ENCODE peak calls at places on chromosomes 3 and 15, in nine cellular contexts. N is GM12891, G is stomach, U is tibial nerve, Q is ovary, W is thyroid gland, Z is A549, E is esophagus muscularis mucosa, Y is uterus. A is an unnamed sample.

GRCh38 chr3:136444581-136444980 is 194.4 kb downstream of the PCCB start:
- DNase-seq in N (no peak), G (no peak), U (no peak), Q (no peak), W (no peak), Z (no peak), E (no peak), Y (no peak), A (no peak)

GRCh38 chr3:127520993-127521392 is 69.5 kb downstream of the TPRA1 start:
- DNase-seq in N (no peak), G (no peak), U (no peak), Q (no peak), W (no peak), Z (no peak), E (no peak), Y (no peak), A (peak)

GRCh38 chr3:10964537-10965167 is 27.9 kb upstream of the SLC6A1 start:
- DNase-seq in N (no peak), G (no peak), U (no peak), Q (no peak), W (no peak), Z (no peak), E (no peak), Y (no peak), A (no peak)

GRCh38 chr3:14166877-14167605 is 11.4 kb downstream of the XPC start:
- DNase-seq in N (no peak), G (no peak), U (no peak), Q (no peak), W (no peak), Z (no peak), E (no peak), Y (no peak), A (no peak)

GRCh38 chr3:25493786-25494185 is 65.7 kb downstream of the RARB start:
- DNase-seq in N (no peak), G (no peak), U (no peak), Q (no peak), W (no peak), Z (peak), E (no peak), Y (no peak), A (no peak)

GRCh38 chr3:185280572-185281365 is 26.9 kb upstream of the EHHADH start:
- DNase-seq in N (peak), G (no peak), U (no peak), Q (no peak), W (no peak), Z (peak), E (no peak), Y (no peak), A (no peak)

GRCh38 chr3:47961815-47962606 is 54.2 kb downstream of the MAP4 start:
- DNase-seq in N (peak), G (no peak), U (no peak), Q (no peak), W (no peak), Z (no peak), E (no peak), Y (no peak), A (peak)

GRCh38 chr3:5022187-5022965 is 43.1 kb downstream of the BHLHE40 start:
- DNase-seq in N (peak), G (no peak), U (no peak), Q (no peak), W (no peak), Z (no peak), E (no peak), Y (no peak), A (no peak)

GRCh38 chr3:54939591-54940300 is 11.9 kb upstream of the LRTM1 start:
- DNase-seq in N (no peak), G (no peak), U (no peak), Q (no peak), W (no peak), Z (no peak), E (no peak), Y (no peak), A (no peak)

GRCh38 chr15:99443768-99444446 is 121.9 kb upstream of the MEF2A start:
- DNase-seq in N (no peak), G (peak), U (no peak), Q (no peak), W (no peak), Z (no peak), E (no peak), Y (no peak), A (peak)

GRCh38 chr15:82805994-82806406 is at the start of gene FSD2:
- DNase-seq in N (no peak), G (no peak), U (no peak), Q (no peak), W (peak), Z (no peak), E (no peak), Y (no peak), A (no peak)

GRCh38 chr15:38531509-38531908 is 33.1 kb downstream of the RASGRP1 start:
- DNase-seq in N (no peak), G (no peak), U (no peak), Q (no peak), W (no peak), Z (no peak), E (no peak), Y (no peak), A (no peak)

GRCh38 chr3:39187372-39188155 is 4.8 kb downstream of the XIRP1 start:
- DNase-seq in N (no peak), G (no peak), U (no peak), Q (no peak), W (no peak), Z (no peak), E (no peak), Y (no peak), A (no peak)

GRCh38 chr3:10697918-10698317 is 118.1 kb upstream of the SLC6A11 start:
- DNase-seq in N (no peak), G (no peak), U (no peak), Q (no peak), W (no peak), Z (no peak), E (no peak), Y (no peak), A (no peak)

GRCh38 chr3:195760345-195760983 is 39.7 kb downstream of the MUC20 start:
- DNase-seq in N (no peak), G (no peak), U (no peak), Q (peak), W (peak), Z (no peak), E (no peak), Y (peak), A (no peak)

GRCh38 chr3:52361011-52361410 is 44.9 kb downstream of the DNAH1 start:
- DNase-seq in N (no peak), G (no peak), U (no peak), Q (no peak), W (no peak), Z (no peak), E (no peak), Y (no peak), A (no peak)

GRCh38 chr3:127762787-127763105 is 59.6 kb downstream of the MGLL start:
- DNase-seq in N (no peak), G (no peak), U (no peak), Q (no peak), W (no peak), Z (no peak), E (no peak), Y (no peak), A (no peak)

GRCh38 chr3:16113704-16114103 is 60.8 kb upstream of the GALNT15 start:
- DNase-seq in N (no peak), G (no peak), U (no peak), Q (no peak), W (no peak), Z (no peak), E (no peak), Y (no peak), A (no peak)

GRCh38 chr3:126480251-126480650 is 4.6 kb upstream of the ZXDC start:
- DNase-seq in N (no peak), G (no peak), U (no peak), Q (no peak), W (no peak), Z (no peak), E (no peak), Y (no peak), A (no peak)

GRCh38 chr3:194686816-194687637 is 1.3 kb downstream of the FAM43A start:
- DNase-seq in N (no peak), G (peak), U (no peak), Q (peak), W (peak), Z (no peak), E (no peak), Y (peak), A (no peak)

GRCh38 chr3:18111702-18112311 is 313.3 kb downstream of the SATB1 start:
- DNase-seq in N (peak), G (no peak), U (no peak), Q (no peak), W (no peak), Z (no peak), E (no peak), Y (no peak), A (no peak)

GRCh38 chr15:62994975-62995730 is 47.4 kb upstream of the TPM1 start:
- DNase-seq in N (no peak), G (no peak), U (no peak), Q (no peak), W (no peak), Z (peak), E (no peak), Y (no peak), A (peak)

GRCh38 chr3:108620250-108620649 is 30.7 kb downstream of the DZIP3 start:
- DNase-seq in N (no peak), G (no peak), U (no peak), Q (no peak), W (no peak), Z (no peak), E (no peak), Y (no peak), A (no peak)

GRCh38 chr15:69559440-69560215 is 107.0 kb downstream of the RPLP1 start:
- DNase-seq in N (no peak), G (no peak), U (no peak), Q (no peak), W (no peak), Z (no peak), E (no peak), Y (no peak), A (no peak)

GRCh38 chr3:189871384-189871783 is 240.2 kb downstream of the TP63 start:
- DNase-seq in N (no peak), G (no peak), U (no peak), Q (no peak), W (no peak), Z (no peak), E (no peak), Y (no peak), A (no peak)

GRCh38 chr3:55526332-55527030 is 39.4 kb upstream of the WNT5A start:
- DNase-seq in N (no peak), G (peak), U (no peak), Q (no peak), W (no peak), Z (no peak), E (no peak), Y (no peak), A (peak)

GRCh38 chr3:146160233-146160963 is 586 bp downstream of the PLOD2 start:
- DNase-seq in N (no peak), G (peak), U (peak), Q (peak), W (peak), Z (peak), E (peak), Y (peak), A (peak)

GRCh38 chr3:47612178-47612577 is 33.5 kb upstream of the CSPG5 start:
- DNase-seq in N (no peak), G (no peak), U (no peak), Q (no peak), W (no peak), Z (no peak), E (no peak), Y (no peak), A (no peak)

GRCh38 chr15:76636059-76636458 is 269.1 kb downstream of the SCAPER start:
- DNase-seq in N (no peak), G (no peak), U (no peak), Q (no peak), W (no peak), Z (no peak), E (no peak), Y (no peak), A (no peak)

GRCh38 chr3:191523099-191523498 is 62.1 kb downstream of the PYDC2 start:
- DNase-seq in N (no peak), G (no peak), U (no peak), Q (no peak), W (no peak), Z (no peak), E (no peak), Y (no peak), A (no peak)

GRCh38 chr3:197256104-197256503 is 42.3 kb downstream of the DLG1 start:
- DNase-seq in N (no peak), G (no peak), U (no peak), Q (no peak), W (no peak), Z (no peak), E (no peak), Y (no peak), A (no peak)

GRCh38 chr3:188554404-188554803 is 400.4 kb downstream of the LPP start:
- DNase-seq in N (no peak), G (no peak), U (no peak), Q (no peak), W (no peak), Z (no peak), E (no peak), Y (peak), A (peak)

GRCh38 chr3:190883973-190884832 is 21.7 kb upstream of the GMNC start:
- DNase-seq in N (peak), G (peak), U (peak), Q (peak), W (peak), Z (no peak), E (no peak), Y (peak), A (peak)

GRCh38 chr3:126982522-126983175 is at the start of gene PLXNA1:
- DNase-seq in N (peak), G (peak), U (peak), Q (peak), W (peak), Z (peak), E (no peak), Y (peak), A (peak)

GRCh38 chr3:128922804-128923459 is 43.5 kb downstream of the ACAD9 start:
- DNase-seq in N (no peak), G (no peak), U (no peak), Q (no peak), W (no peak), Z (no peak), E (no peak), Y (no peak), A (no peak)
- TF ChIP-seq POLR2A in N (no peak), G (no peak), U (no peak), Q (no peak), W (no peak), Z (no peak), E (no peak), Y (no peak), A (no peak)

DNA sequence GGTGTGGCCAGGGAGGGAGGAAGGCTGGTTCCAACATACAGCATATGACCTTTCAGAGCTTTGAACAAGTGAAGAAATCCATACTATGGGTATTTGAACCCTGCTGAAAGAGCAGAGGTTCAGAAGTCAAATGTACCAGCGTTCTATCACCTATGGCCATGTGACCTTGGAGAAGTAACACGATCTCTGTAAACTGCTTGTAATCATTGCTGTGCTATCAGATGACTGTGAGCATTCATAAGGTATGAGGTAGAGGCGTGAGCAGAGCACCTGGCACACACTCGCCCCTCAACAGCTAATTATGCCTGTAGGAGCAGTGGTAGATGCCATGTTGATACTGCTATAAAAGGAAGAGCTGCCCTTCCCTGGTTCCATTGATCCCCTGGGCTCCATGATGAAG is 55.2 kb downstream of the KLHL6 start:
- DNase-seq in N (no peak), G (no peak), U (no peak), Q (no peak), W (no peak), Z (no peak), E (no peak), Y (no peak), A (no peak)
- TF ChIP-seq POLR2A in N (no peak), G (no peak), U (no peak), Q (no peak), W (no peak), Z (no peak), E (no peak), Y (no peak), A (no peak)

GRCh38 chr3:66038726-66039589 is at the start of gene MAGI1:
- DNase-seq in N (peak), G (peak), U (peak), Q (peak), W (peak), Z (peak), E (peak), Y (peak), A (peak)
- TF ChIP-seq POLR2A in N (no peak), G (no peak), U (peak), Q (peak), W (peak), Z (peak), E (no peak), Y (peak), A (peak)

GRCh38 chr3:140942221-140943104 is 827 bp downstream of the SLC25A36 start:
- DNase-seq in N (peak), G (peak), U (peak), Q (peak), W (peak), Z (peak), E (peak), Y (peak), A (peak)
- TF ChIP-seq POLR2A in N (peak), G (no peak), U (no peak), Q (no peak), W (peak), Z (peak), E (no peak), Y (no peak), A (peak)

GRCh38 chr3:114899186-114899931 is 247.7 kb downstream of the ZBTB20 start:
- DNase-seq in N (no peak), G (no peak), U (no peak), Q (no peak), W (peak), Z (no peak), E (no peak), Y (no peak), A (peak)
- TF ChIP-seq POLR2A in N (no peak), G (no peak), U (no peak), Q (no peak), W (no peak), Z (no peak), E (no peak), Y (no peak), A (no peak)

GRCh38 chr3:124730129-124730919 is at the start of gene UMPS:
- DNase-seq in N (peak), G (peak), U (peak), Q (peak), W (peak), Z (peak), E (peak), Y (peak), A (peak)
- TF ChIP-seq POLR2A in N (peak), G (no peak), U (peak), Q (peak), W (peak), Z (peak), E (peak), Y (peak), A (peak)

GRCh38 chr15:71096676-71097075 is 18.6 kb upstream of the THSD4 start:
- DNase-seq in N (no peak), G (no peak), U (no peak), Q (no peak), W (no peak), Z (no peak), E (no peak), Y (no peak), A (peak)
- TF ChIP-seq POLR2A in N (no peak), G (no peak), U (no peak), Q (no peak), W (no peak), Z (no peak), E (no peak), Y (no peak), A (no peak)

A was measured in prostate gland.